ENCODE peak calls at places on chromosomes 3 and 15, in ten cellular contexts. U is cardiac fibroblast; T is MM.1S; F is IMR-90; L is BJ; R is fibroblast of mammary gland; Z is CD8-positive, alpha-beta T cell; I is psoas muscle; D is OCI-LY7; O is suprapubic skin. Y is an unnamed sample.

GRCh38 chr3:172086071-172086470 is 46.7 kb downstream of the FNDC3B start:
- DNase-seq in R (no peak), Z (no peak), F (no peak), D (no peak), T (no peak), U (no peak), I (no peak), L (no peak), O (no peak), Y (no peak)

GRCh38 chr15:47872208-47872607 is 154.9 kb downstream of the SEMA6D start:
- DNase-seq in F (no peak), Z (no peak), T (no peak), R (peak), D (no peak), L (no peak), O (no peak), I (no peak), U (peak), Y (no peak)

GRCh38 chr3:97981886-97982285 is 9.7 kb upstream of the RIOX2 start:
- DNase-seq in D (no peak), L (no peak), U (peak), T (peak), I (no peak), O (no peak), Z (no peak), R (no peak), F (peak), Y (peak)

GRCh38 chr3:119524931-119525662 is 26.8 kb downstream of the TIMMDC1 start:
- DNase-seq in D (no peak), I (no peak), R (peak), F (no peak), U (peak), O (no peak), L (no peak), Z (no peak), T (no peak), Y (no peak)

GRCh38 chr3:78601249-78601648 is 1166.5 kb downstream of the ROBO1 start:
- DNase-seq in L (no peak), T (no peak), O (no peak), U (no peak), R (peak), D (no peak), Z (no peak), F (no peak), I (no peak), Y (no peak)

GRCh38 chr3:59286791-59287531 is 237.1 kb upstream of the CFAP20DC start:
- DNase-seq in T (no peak), L (no peak), F (peak), U (no peak), Z (no peak), O (no peak), D (no peak), I (no peak), R (no peak), Y (peak)

GRCh38 chr3:100615684-100616083 is 6.3 kb downstream of the ADGRG7 start:
- DNase-seq in D (no peak), I (no peak), Z (no peak), L (no peak), F (peak), O (no peak), R (peak), U (peak), T (no peak), Y (no peak)

GRCh38 chr3:186506846-186507245 is 37.3 kb downstream of the CRYGS start:
- DNase-seq in T (no peak), I (no peak), R (peak), L (no peak), D (no peak), O (no peak), U (no peak), F (no peak), Z (no peak), Y (no peak)

GRCh38 chr3:197520311-197521276 is 35.2 kb downstream of the BDH1 start:
- DNase-seq in D (no peak), I (no peak), F (peak), U (peak), R (peak), L (no peak), Z (no peak), O (no peak), T (no peak), Y (no peak)

GRCh38 chr3:181694805-181695660 is 16.7 kb upstream of the SOX2 start:
- DNase-seq in R (peak), D (no peak), I (peak), T (no peak), F (no peak), O (peak), U (peak), Z (no peak), L (no peak), Y (no peak)

GRCh38 chr3:124926426-124927116 is 8.0 kb downstream of the MUC13 start:
- DNase-seq in F (peak), L (no peak), I (no peak), T (no peak), D (no peak), O (no peak), R (peak), Z (no peak), U (no peak), Y (no peak)

GRCh38 chr3:81871358-81872152 is 110.1 kb upstream of the GBE1 start:
- DNase-seq in R (no peak), F (no peak), O (no peak), D (no peak), I (no peak), Z (no peak), L (no peak), T (no peak), U (no peak), Y (peak)
- TF ChIP-seq CTCF in R (peak), F (peak), O (no peak), D (peak), I (peak), Z (no peak), L (no peak), T (no peak), U (peak), Y (no peak)

DNA sequence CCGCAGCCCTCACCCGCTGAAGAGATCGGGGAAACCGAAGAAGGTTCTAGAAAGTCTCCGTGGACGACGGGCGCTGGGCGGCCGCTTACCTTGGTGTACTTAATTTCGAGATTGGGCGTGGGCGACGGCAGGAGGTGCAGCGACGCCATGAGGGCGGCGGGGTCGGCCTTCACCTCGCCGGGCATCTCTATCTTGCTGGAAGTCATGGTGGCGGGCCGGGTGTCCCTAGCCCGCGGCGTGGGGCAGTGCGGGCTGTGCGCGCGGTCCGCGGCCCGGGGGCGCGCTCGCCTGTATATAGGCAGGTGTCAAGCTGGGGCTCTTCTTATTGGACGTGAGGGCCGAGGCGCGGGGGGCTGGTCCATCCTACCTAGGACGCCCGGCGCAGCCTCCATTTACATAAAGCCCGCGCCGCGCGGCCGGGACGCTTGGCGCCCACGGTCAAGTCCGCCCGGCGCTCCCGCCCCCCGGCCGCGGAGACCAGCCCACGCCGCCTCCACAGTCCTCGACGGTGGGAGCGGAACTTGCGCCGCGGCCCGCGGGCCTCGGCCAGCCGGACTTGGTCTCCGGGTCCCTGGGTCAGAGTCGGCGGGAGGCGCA is at the start of gene ALDH1A2:
- DNase-seq in R (no peak), I (peak), L (no peak), Z (no peak), U (peak), F (no peak), D (no peak), O (no peak), T (no peak), Y (no peak)
- H3K4me3 ChIP-seq in R (peak), I (peak), L (peak), Z (peak), U (peak), F (peak), D (no peak), O (peak), T (peak), Y (no peak)

DNA sequence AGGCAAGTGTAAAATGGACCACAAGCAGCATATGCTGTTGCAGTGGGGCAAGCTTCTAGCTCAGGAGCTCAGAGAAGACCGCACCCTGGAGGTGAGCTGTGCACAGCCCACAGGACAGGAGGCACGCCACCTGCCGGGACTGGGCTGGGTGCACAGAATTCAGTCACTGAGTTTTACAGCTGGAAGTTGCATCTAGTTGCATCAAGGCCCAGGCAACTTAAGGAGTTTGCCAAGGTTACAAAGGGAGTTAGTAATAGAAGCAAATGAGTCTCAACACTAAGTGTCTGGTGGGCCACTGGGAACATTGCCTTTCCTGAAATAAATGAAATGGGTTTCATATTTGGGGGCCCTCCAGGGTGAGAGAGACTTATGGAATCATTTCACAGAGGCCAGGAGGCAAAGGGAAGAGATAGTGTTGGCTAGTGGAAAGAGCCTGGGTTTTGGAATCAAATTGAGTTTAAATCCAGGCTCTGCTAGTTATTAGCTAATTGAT is 36.0 kb upstream of the TIMP4 start:
- DNase-seq in T (no peak), O (no peak), R (peak), L (no peak), D (peak), U (peak), I (no peak), F (peak), Z (no peak), Y (peak)
- TF ChIP-seq CTCF in T (peak), O (peak), R (peak), L (no peak), D (peak), U (no peak), I (no peak), F (no peak), Z (no peak), Y (peak)

GRCh38 chr15:72671531-72671930 is 14.5 kb downstream of the HIGD2B start:
- DNase-seq in O (no peak), F (no peak), I (no peak), L (no peak), T (no peak), Z (no peak), R (no peak), U (no peak), D (no peak), Y (no peak)
- H3K4me3 ChIP-seq in O (no peak), F (no peak), I (no peak), L (no peak), T (no peak), Z (no peak), R (no peak), U (no peak), D (no peak), Y (no peak)

GRCh38 chr15:68177747-68178146 is 27.4 kb downstream of the CALML4 start:
- DNase-seq in T (no peak), L (no peak), F (peak), O (no peak), I (no peak), U (peak), D (no peak), Z (no peak), R (peak), Y (no peak)
- TF ChIP-seq CTCF in T (no peak), L (no peak), F (no peak), O (no peak), I (no peak), U (no peak), D (no peak), Z (no peak), R (no peak), Y (no peak)

DNA sequence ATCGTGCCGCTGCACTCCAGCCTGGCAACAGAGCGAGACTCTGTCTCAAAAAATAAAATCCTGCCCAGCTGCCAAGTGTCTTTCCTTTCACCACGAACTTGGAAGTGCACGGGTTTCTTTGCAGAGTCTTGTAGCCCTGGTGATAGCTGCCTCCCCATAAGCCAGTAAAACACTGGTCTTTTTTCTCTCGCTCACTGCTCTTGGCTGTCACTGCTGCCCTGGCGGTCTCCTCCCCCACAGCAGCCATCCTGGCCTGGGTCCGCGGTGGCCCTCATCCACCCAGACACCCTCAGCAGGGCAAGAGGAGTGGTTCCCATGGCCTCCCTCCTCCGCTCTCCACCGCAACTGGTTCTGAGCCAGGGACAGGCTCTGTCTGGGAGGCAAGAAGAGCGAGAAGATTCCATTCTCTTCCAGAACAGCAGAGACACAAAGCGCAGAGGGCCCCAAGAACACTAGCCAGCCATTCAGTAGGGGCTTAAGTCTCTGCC is 44.4 kb downstream of the KLHL25 start:
- DNase-seq in F (peak), L (no peak), T (no peak), Z (no peak), R (peak), O (peak), D (no peak), I (peak), U (no peak), Y (no peak)
- H3K4me3 ChIP-seq in F (no peak), L (no peak), T (no peak), Z (no peak), R (no peak), O (peak), D (no peak), I (peak), U (no peak), Y (no peak)

GRCh38 chr3:184173374-184173722 is 1.3 kb upstream of the AP2M1 start:
- DNase-seq in L (no peak), U (no peak), I (no peak), T (no peak), R (no peak), F (no peak), Z (no peak), D (no peak), O (no peak), Y (no peak)

GRCh38 chr3:184175506-184175905 is 851 bp downstream of the AP2M1 start:
- DNase-seq in O (no peak), Z (no peak), T (peak), I (no peak), D (no peak), F (no peak), R (no peak), L (no peak), U (no peak), Y (no peak)

GRCh38 chr3:184175981-184176376 is 1.3 kb downstream of the AP2M1 start:
- DNase-seq in U (peak), T (no peak), O (no peak), F (no peak), L (no peak), Z (no peak), R (no peak), D (no peak), I (no peak), Y (no peak)

GRCh38 chr3:184174278-184174645 is 393 bp upstream of the AP2M1 start:
- DNase-seq in F (no peak), I (no peak), D (no peak), Z (no peak), O (no peak), U (no peak), T (no peak), R (no peak), L (no peak), Y (no peak)

GRCh38 chr3:184174646-184175492 is at the start of gene AP2M1:
- DNase-seq in D (peak), T (peak), R (peak), F (peak), U (peak), O (peak), Z (peak), L (peak), I (peak), Y (peak)
- TF ChIP-seq CTCF in D (peak), T (peak), R (no peak), F (no peak), U (no peak), O (no peak), Z (no peak), L (peak), I (no peak), Y (no peak)

GRCh38 chr3:50270422-50270831 is 1.5 kb downstream of the SEMA3B start:
- DNase-seq in O (no peak), Z (no peak), D (no peak), T (no peak), L (no peak), R (no peak), U (no peak), F (peak), I (no peak), Y (no peak)
- H3K4me3 ChIP-seq in O (no peak), Z (no peak), D (no peak), T (no peak), L (peak), R (no peak), U (no peak), F (no peak), I (no peak), Y (no peak)

GRCh38 chr3:167913218-167913902 is 177.8 kb downstream of the SERPINI1 start:
- DNase-seq in D (peak), R (peak), I (no peak), F (peak), U (peak), T (no peak), O (no peak), Z (no peak), L (no peak), Y (peak)
- TF ChIP-seq CTCF in D (peak), R (peak), I (no peak), F (no peak), U (no peak), T (no peak), O (no peak), Z (no peak), L (no peak), Y (no peak)